ENCODE peak calls at places on chromosomes 2 and 18, in five cellular contexts. One of them, this sample, is unnamed. For H3K9me3, the result is how much of the 10 kb centered on the place peaks cover.

GRCh38 chr18:78980777-78981651 is 1.4 kb downstream of the SALL3 start:
- DNase-seq in left ventricle myocardium inferior: no peak
- DNase-seq in sigmoid colon: no peak
- DNase-seq in GM23248: no peak
- DNase-seq in body of pancreas: no peak
- DNase-seq in this sample: no peak

GRCh38 chr2:120230515-120231471 is 7.6 kb upstream of the TMEM185B start:
- DNase-seq in left ventricle myocardium inferior: peak
- DNase-seq in sigmoid colon: peak
- DNase-seq in GM23248: no peak
- DNase-seq in body of pancreas: no peak
- DNase-seq in this sample: no peak

GRCh38 chr2:9029721-9030120 is 26.2 kb upstream of the MBOAT2 start:
- DNase-seq in left ventricle myocardium inferior: no peak
- DNase-seq in sigmoid colon: no peak
- DNase-seq in GM23248: no peak
- DNase-seq in body of pancreas: no peak
- DNase-seq in this sample: no peak

GRCh38 chr2:202032841-202033316 is 776 bp upstream of the FZD7 start:
- DNase-seq in left ventricle myocardium inferior: peak
- DNase-seq in sigmoid colon: peak
- DNase-seq in GM23248: peak
- DNase-seq in body of pancreas: peak
- DNase-seq in this sample: peak

GRCh38 chr18:32717151-32717550 is 55.7 kb downstream of the KLHL14 start:
- DNase-seq in left ventricle myocardium inferior: no peak
- DNase-seq in sigmoid colon: no peak
- DNase-seq in GM23248: peak
- DNase-seq in body of pancreas: no peak
- DNase-seq in this sample: no peak

GRCh38 chr2:127361929-127362328 is 25.8 kb downstream of the MAP3K2 start:
- DNase-seq in left ventricle myocardium inferior: no peak
- DNase-seq in sigmoid colon: no peak
- DNase-seq in GM23248: peak
- DNase-seq in body of pancreas: no peak
- DNase-seq in this sample: no peak

GRCh38 chr2:43215673-43216255 is 10.6 kb downstream of the ZFP36L2 start:
- DNase-seq in left ventricle myocardium inferior: no peak
- DNase-seq in sigmoid colon: no peak
- DNase-seq in GM23248: no peak
- DNase-seq in body of pancreas: no peak
- DNase-seq in this sample: no peak

GRCh38 chr2:24981742-24982141 is 10.0 kb upstream of the DNAJC27 start:
- DNase-seq in left ventricle myocardium inferior: no peak
- DNase-seq in sigmoid colon: no peak
- DNase-seq in GM23248: peak
- DNase-seq in body of pancreas: no peak
- DNase-seq in this sample: no peak

GRCh38 chr2:234998404-234999211 is 46.8 kb downstream of the SH3BP4 start:
- DNase-seq in left ventricle myocardium inferior: no peak
- DNase-seq in sigmoid colon: peak
- DNase-seq in GM23248: no peak
- DNase-seq in body of pancreas: peak
- DNase-seq in this sample: no peak

GRCh38 chr2:174023591-174024523 is 58.7 kb upstream of the SP3 start:
- DNase-seq in left ventricle myocardium inferior: peak
- DNase-seq in sigmoid colon: peak
- DNase-seq in GM23248: peak
- DNase-seq in body of pancreas: peak
- DNase-seq in this sample: peak

GRCh38 chr2:43426305-43427031 is 169.4 kb downstream of the THADA start:
- DNase-seq in left ventricle myocardium inferior: no peak
- DNase-seq in sigmoid colon: peak
- DNase-seq in GM23248: peak
- DNase-seq in body of pancreas: peak
- DNase-seq in this sample: peak

GRCh38 chr2:63056309-63057065 is 5.9 kb downstream of the OTX1 start:
- DNase-seq in left ventricle myocardium inferior: peak
- DNase-seq in sigmoid colon: peak
- DNase-seq in GM23248: peak
- DNase-seq in body of pancreas: no peak
- DNase-seq in this sample: no peak

GRCh38 chr2:130920417-130921030 is 83.8 kb downstream of the ARHGEF4 start:
- DNase-seq in left ventricle myocardium inferior: peak
- DNase-seq in sigmoid colon: no peak
- DNase-seq in GM23248: peak
- DNase-seq in body of pancreas: peak
- DNase-seq in this sample: peak

GRCh38 chr2:1746174-1747064 is 2.1 kb upstream of the PXDN start:
- DNase-seq in left ventricle myocardium inferior: no peak
- DNase-seq in sigmoid colon: no peak
- DNase-seq in GM23248: no peak
- DNase-seq in body of pancreas: no peak
- DNase-seq in this sample: no peak

GRCh38 chr2:26018184-26018716 is 15.6 kb upstream of the RAB10 start:
- DNase-seq in left ventricle myocardium inferior: peak
- DNase-seq in sigmoid colon: peak
- DNase-seq in GM23248: peak
- DNase-seq in body of pancreas: peak
- DNase-seq in this sample: peak

GRCh38 chr2:232329716-232330067 is 48.9 kb upstream of the ALPP start:
- DNase-seq in left ventricle myocardium inferior: no peak
- DNase-seq in sigmoid colon: no peak
- DNase-seq in GM23248: no peak
- DNase-seq in body of pancreas: peak
- DNase-seq in this sample: no peak

GRCh38 chr18:49561377-49562193 is at the start of gene LIPG:
- DNase-seq in left ventricle myocardium inferior: no peak
- DNase-seq in sigmoid colon: no peak
- DNase-seq in GM23248: peak
- DNase-seq in body of pancreas: peak
- DNase-seq in this sample: no peak

GRCh38 chr2:175766880-175767279 is 235.2 kb downstream of the LNPK start:
- DNase-seq in left ventricle myocardium inferior: no peak
- DNase-seq in sigmoid colon: no peak
- DNase-seq in GM23248: peak
- DNase-seq in body of pancreas: no peak
- DNase-seq in this sample: peak

GRCh38 chr2:212330263-212330662 is 208.3 kb downstream of the ERBB4 start:
- DNase-seq in left ventricle myocardium inferior: peak
- DNase-seq in sigmoid colon: peak
- DNase-seq in GM23248: peak
- DNase-seq in body of pancreas: no peak
- DNase-seq in this sample: peak

GRCh38 chr2:235844561-235844960 is 323.6 kb downstream of the GBX2 start:
- DNase-seq in left ventricle myocardium inferior: no peak
- DNase-seq in sigmoid colon: no peak
- DNase-seq in GM23248: no peak
- DNase-seq in body of pancreas: no peak
- DNase-seq in this sample: no peak

GRCh38 chr2:133452561-133452960 is 115.7 kb downstream of the NCKAP5 start:
- DNase-seq in left ventricle myocardium inferior: no peak
- DNase-seq in sigmoid colon: no peak
- DNase-seq in GM23248: no peak
- DNase-seq in body of pancreas: no peak
- DNase-seq in this sample: no peak

GRCh38 chr2:121562269-121563176 is 31.8 kb downstream of the RNU4ATAC start:
- DNase-seq in left ventricle myocardium inferior: no peak
- DNase-seq in sigmoid colon: no peak
- DNase-seq in GM23248: no peak
- DNase-seq in body of pancreas: no peak
- DNase-seq in this sample: no peak

GRCh38 chr18:51235011-51235789 is 37.7 kb upstream of the MEX3C start:
- DNase-seq in left ventricle myocardium inferior: no peak
- DNase-seq in sigmoid colon: no peak
- DNase-seq in GM23248: peak
- DNase-seq in body of pancreas: no peak
- DNase-seq in this sample: peak

DNA sequence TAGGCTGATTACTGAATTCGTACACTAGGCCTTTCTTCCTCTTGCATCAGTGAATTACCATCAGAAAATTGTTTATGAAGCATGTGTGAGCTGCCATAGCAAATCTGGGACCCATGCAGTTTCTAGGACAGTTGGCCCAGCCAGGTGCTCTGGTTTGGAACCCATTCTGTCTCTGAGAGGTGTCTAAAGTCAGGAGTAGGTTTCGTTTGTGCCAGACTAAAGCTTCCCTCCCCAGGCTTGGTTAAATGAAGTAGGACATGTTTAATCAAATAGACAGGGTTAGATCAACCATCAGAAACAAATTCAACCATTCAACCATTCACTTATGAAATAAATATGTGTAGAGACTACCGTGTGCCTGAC is 176.9 kb downstream of the ALPK2 start:
- DNase-seq in left ventricle myocardium inferior: no peak
- DNase-seq in sigmoid colon: no peak
- DNase-seq in GM23248: no peak
- DNase-seq in body of pancreas: no peak
- DNase-seq in this sample: no peak
- H3K4me3 ChIP-seq in left ventricle myocardium inferior: no peak
- H3K4me3 ChIP-seq in sigmoid colon: no peak
- H3K4me3 ChIP-seq in GM23248: no peak
- H3K4me3 ChIP-seq in body of pancreas: no peak
- H3K4me3 ChIP-seq in this sample: no peak

GRCh38 chr18:9101730-9102390 is 639 bp upstream of the NDUFV2 start:
- DNase-seq in left ventricle myocardium inferior: no peak
- DNase-seq in sigmoid colon: no peak
- DNase-seq in GM23248: peak
- DNase-seq in body of pancreas: no peak
- DNase-seq in this sample: no peak
- H3K9me3 ChIP-seq in left ventricle myocardium inferior: under half
- H3K9me3 ChIP-seq in sigmoid colon: under half
- H3K9me3 ChIP-seq in GM23248: under half
- H3K9me3 ChIP-seq in body of pancreas: under half
- H3K9me3 ChIP-seq in this sample: under half

GRCh38 chr18:13574761-13575160 is 151.6 kb downstream of the FAM210A start:
- DNase-seq in left ventricle myocardium inferior: no peak
- DNase-seq in sigmoid colon: no peak
- DNase-seq in GM23248: peak
- DNase-seq in body of pancreas: no peak
- DNase-seq in this sample: no peak

GRCh38 chr18:13578400-13578799 is 148.0 kb downstream of the FAM210A start:
- DNase-seq in left ventricle myocardium inferior: no peak
- DNase-seq in sigmoid colon: no peak
- DNase-seq in GM23248: no peak
- DNase-seq in body of pancreas: no peak
- DNase-seq in this sample: no peak

GRCh38 chr18:13576598-13576997 is 149.8 kb downstream of the FAM210A start:
- DNase-seq in left ventricle myocardium inferior: no peak
- DNase-seq in sigmoid colon: no peak
- DNase-seq in GM23248: no peak
- DNase-seq in body of pancreas: no peak
- DNase-seq in this sample: no peak

GRCh38 chr18:13579874-13580273 is 146.5 kb downstream of the FAM210A start:
- DNase-seq in left ventricle myocardium inferior: no peak
- DNase-seq in sigmoid colon: no peak
- DNase-seq in GM23248: no peak
- DNase-seq in body of pancreas: no peak
- DNase-seq in this sample: no peak

GRCh38 chr18:13577091-13577697 is 149.2 kb downstream of the FAM210A start:
- DNase-seq in left ventricle myocardium inferior: no peak
- DNase-seq in sigmoid colon: no peak
- DNase-seq in GM23248: peak
- DNase-seq in body of pancreas: no peak
- DNase-seq in this sample: peak
- H3K4me3 ChIP-seq in left ventricle myocardium inferior: no peak
- H3K4me3 ChIP-seq in sigmoid colon: no peak
- H3K4me3 ChIP-seq in GM23248: peak
- H3K4me3 ChIP-seq in body of pancreas: no peak
- H3K4me3 ChIP-seq in this sample: no peak

DNA sequence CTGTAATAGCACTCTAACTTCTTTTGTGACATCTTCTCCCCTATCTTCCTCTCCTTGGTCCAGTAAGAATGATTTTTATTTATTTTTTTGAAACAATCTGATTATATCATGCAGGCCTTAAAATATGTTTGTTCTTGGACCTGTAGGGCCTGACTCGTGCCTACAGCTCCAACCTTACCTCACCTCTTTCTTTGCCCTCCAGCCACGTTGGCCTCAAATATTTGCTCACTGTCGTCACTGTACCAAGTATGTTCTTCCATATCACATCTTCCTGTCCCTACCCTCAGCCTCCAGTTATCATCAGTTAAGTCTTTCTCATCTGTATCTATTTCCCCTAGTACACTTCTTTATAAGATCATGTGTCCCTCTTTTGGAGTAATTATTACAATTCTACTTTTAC is 125.5 kb downstream of the CDH7 start:
- DNase-seq in left ventricle myocardium inferior: no peak
- DNase-seq in sigmoid colon: no peak
- DNase-seq in GM23248: no peak
- DNase-seq in body of pancreas: no peak
- DNase-seq in this sample: no peak
- H3K9me3 ChIP-seq in left ventricle myocardium inferior: under half
- H3K9me3 ChIP-seq in sigmoid colon: under half
- H3K9me3 ChIP-seq in GM23248: under half
- H3K9me3 ChIP-seq in body of pancreas: under half
- H3K9me3 ChIP-seq in this sample: under half